ENCODE peak calls at places on chromosomes 6 and 20, in five cellular contexts. E is astrocyte of the cerebellum, P is psoas muscle, F is astrocyte of the spinal cord, O is heart right ventricle. W is an unnamed sample.

GRCh38 chr6:16257999-16258708 is 19.8 kb downstream of the GMPR start:
- DNase-seq in O (no peak), P (no peak), F (peak), E (peak), W (no peak)

GRCh38 chr6:112956696-112957525 is 609.8 kb downstream of the RFPL4B start:
- DNase-seq in O (peak), P (no peak), F (peak), E (peak), W (peak)

GRCh38 chr20:62025394-62025793 is 40.3 kb downstream of the TAF4 start:
- DNase-seq in E (no peak), F (no peak), P (peak), O (no peak), W (no peak)

GRCh38 chr6:119978274-119978889 is 628.8 kb upstream of the MAN1A1 start:
- DNase-seq in F (peak), E (peak), O (no peak), P (no peak), W (peak)

GRCh38 chr6:4336778-4337442 is 201.5 kb upstream of the ECI2 start:
- DNase-seq in O (no peak), E (no peak), P (no peak), F (no peak), W (no peak)

GRCh38 chr6:48474764-48475674 is 364.0 kb upstream of the PTCHD4 start:
- DNase-seq in E (no peak), O (no peak), F (peak), P (no peak), W (peak)

GRCh38 chr6:136158398-136158797 is 91.7 kb downstream of the MTFR2 start:
- DNase-seq in E (no peak), P (peak), O (peak), F (peak), W (peak)

GRCh38 chr6:32116674-32117073 is 7.5 kb upstream of the TNXB start:
- DNase-seq in P (no peak), F (no peak), E (no peak), O (no peak), W (peak)

GRCh38 chr6:22008248-22008836 is 288.5 kb downstream of the PRL start:
- DNase-seq in O (no peak), F (no peak), E (no peak), P (no peak), W (no peak)

GRCh38 chr20:37513764-37514359 is 7.2 kb upstream of the NNAT start:
- DNase-seq in F (no peak), E (no peak), O (no peak), P (no peak), W (no peak)

GRCh38 chr20:45154183-45154582 is 20.5 kb upstream of the PI3 start:
- DNase-seq in E (no peak), P (no peak), F (no peak), O (no peak), W (peak)

GRCh38 chr6:42136508-42137191 is 5.8 kb downstream of the C6orf132 start:
- DNase-seq in P (no peak), F (peak), E (peak), O (no peak), W (peak)

GRCh38 chr20:12077835-12078374 is 160.2 kb downstream of the BTBD3 start:
- DNase-seq in P (no peak), E (no peak), F (no peak), O (no peak), W (no peak)

GRCh38 chr6:130602151-130602770 is 224.9 kb upstream of the SMLR1 start:
- DNase-seq in F (peak), E (peak), P (no peak), O (no peak), W (peak)

GRCh38 chr6:16163066-16163465 is 34.2 kb downstream of the MYLIP start:
- DNase-seq in F (no peak), O (no peak), P (no peak), E (no peak), W (no peak)

GRCh38 chr6:159716247-159717086 is 10.8 kb upstream of the WTAP start:
- DNase-seq in F (peak), O (peak), P (no peak), E (peak), W (peak)

GRCh38 chr6:37126554-37126906 is 43.4 kb upstream of the PIM1 start:
- DNase-seq in F (no peak), E (no peak), O (no peak), P (no peak), W (no peak)

GRCh38 chr6:18293192-18293904 is 29.0 kb upstream of the DEK start:
- DNase-seq in O (no peak), F (peak), P (no peak), E (no peak), W (peak)

GRCh38 chr6:133957780-133958242 is 4.8 kb downstream of the TBPL1 start:
- DNase-seq in F (no peak), P (no peak), E (no peak), O (no peak), W (no peak)

GRCh38 chr6:129501401-129502051 is 208.5 kb downstream of the ARHGAP18 start:
- DNase-seq in O (no peak), E (peak), P (peak), F (peak), W (peak)

GRCh38 chr20:56483970-56484369 is 15.5 kb downstream of the RTF2 start:
- DNase-seq in E (no peak), O (no peak), F (no peak), P (no peak), W (no peak)

GRCh38 chr20:58416832-58417231 is 27.8 kb downstream of the VAPB start:
- DNase-seq in P (no peak), F (no peak), O (no peak), E (no peak), W (no peak)

GRCh38 chr6:3287976-3288707 is 29.4 kb downstream of the PSMG4 start:
- DNase-seq in E (no peak), O (no peak), P (no peak), F (no peak), W (no peak)

GRCh38 chr6:132907915-132908314 is 93.5 kb downstream of the RPS12 start:
- DNase-seq in O (no peak), E (no peak), P (no peak), F (peak), W (peak)

GRCh38 chr6:157984165-157984564 is 2.5 kb downstream of the SYNJ2 start:
- DNase-seq in P (no peak), O (no peak), F (no peak), E (no peak), W (no peak)

GRCh38 chr20:49276201-49276894 is 1.5 kb downstream of the ZNFX1 start:
- DNase-seq in E (peak), O (peak), F (peak), P (no peak), W (peak)

GRCh38 chr20:46012926-46013825 is 4.5 kb downstream of the MMP9 start:
- DNase-seq in P (no peak), O (no peak), E (no peak), F (no peak), W (no peak)

GRCh38 chr6:111764238-111765182 is 108.7 kb downstream of the FYN start:
- DNase-seq in F (peak), O (no peak), E (no peak), P (no peak), W (no peak)

GRCh38 chr6:28543671-28544131 is 18.0 kb downstream of the GPX5 start:
- DNase-seq in E (no peak), P (no peak), F (peak), O (no peak), W (peak)

GRCh38 chr6:166604328-166604727 is 17.9 kb upstream of the RAMACL start:
- DNase-seq in P (no peak), E (no peak), O (no peak), F (no peak), W (no peak)

GRCh38 chr20:8330785-8331699 is 199.0 kb downstream of the PLCB1 start:
- DNase-seq in F (peak), E (no peak), P (no peak), O (no peak), W (peak)

GRCh38 chr6:145012039-145012662 is 723.2 kb downstream of the EPM2A start:
- DNase-seq in P (no peak), F (peak), O (no peak), E (no peak), W (peak)

GRCh38 chr20:36796117-36796516 is 22.6 kb upstream of the DSN1 start:
- DNase-seq in P (no peak), E (no peak), F (no peak), O (no peak), W (no peak)

GRCh38 chr6:93828553-93828952 is 409.2 kb upstream of the EPHA7 start:
- DNase-seq in P (no peak), O (no peak), F (no peak), E (no peak), W (no peak)

GRCh38 chr6:20755631-20756030 is 221.4 kb downstream of the CDKAL1 start:
- DNase-seq in E (no peak), P (no peak), F (peak), O (no peak), W (peak)

GRCh38 chr6:8074213-8074612 is 10.0 kb upstream of the BLOC1S5 start:
- DNase-seq in P (no peak), O (no peak), F (no peak), E (no peak), W (peak)

GRCh38 chr20:34355427-34355826 is 7.6 kb upstream of the ITCH start:
- DNase-seq in O (no peak), P (no peak), E (no peak), F (no peak), W (no peak)

GRCh38 chr20:56607061-56607704 is 21.9 kb upstream of the TFAP2C start:
- DNase-seq in E (no peak), F (no peak), O (no peak), P (no peak), W (no peak)

GRCh38 chr6:43673444-43674063 is 14.0 kb downstream of the MRPS18A start:
- DNase-seq in O (no peak), E (no peak), P (peak), F (no peak), W (no peak)

DNA sequence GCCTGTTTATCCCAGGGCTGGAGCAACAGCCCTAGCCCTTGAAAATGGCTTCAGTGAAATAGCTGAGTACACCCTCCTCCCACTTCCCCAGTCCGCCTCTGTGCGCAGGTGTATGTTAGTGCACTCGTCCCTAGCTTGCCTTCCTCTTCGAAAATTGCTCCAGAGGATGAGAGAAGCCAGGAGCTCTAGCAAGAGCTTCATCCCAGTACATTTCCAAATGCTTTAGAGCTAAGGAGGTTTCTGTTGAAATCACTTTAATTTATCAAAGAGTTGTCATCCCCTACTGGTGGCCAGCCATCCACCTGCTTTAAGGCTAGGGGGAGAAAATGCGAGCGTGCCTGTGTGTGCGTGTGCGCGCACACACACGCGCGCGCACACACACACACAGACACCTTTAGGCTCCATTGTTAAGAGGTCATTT is 5.4 kb upstream of the POU3F2 start:
- DNase-seq in P (no peak), F (no peak), O (no peak), E (no peak), W (no peak)
- H3K4me3 ChIP-seq in P (no peak), F (no peak), O (no peak), E (no peak), W (no peak)

DNA sequence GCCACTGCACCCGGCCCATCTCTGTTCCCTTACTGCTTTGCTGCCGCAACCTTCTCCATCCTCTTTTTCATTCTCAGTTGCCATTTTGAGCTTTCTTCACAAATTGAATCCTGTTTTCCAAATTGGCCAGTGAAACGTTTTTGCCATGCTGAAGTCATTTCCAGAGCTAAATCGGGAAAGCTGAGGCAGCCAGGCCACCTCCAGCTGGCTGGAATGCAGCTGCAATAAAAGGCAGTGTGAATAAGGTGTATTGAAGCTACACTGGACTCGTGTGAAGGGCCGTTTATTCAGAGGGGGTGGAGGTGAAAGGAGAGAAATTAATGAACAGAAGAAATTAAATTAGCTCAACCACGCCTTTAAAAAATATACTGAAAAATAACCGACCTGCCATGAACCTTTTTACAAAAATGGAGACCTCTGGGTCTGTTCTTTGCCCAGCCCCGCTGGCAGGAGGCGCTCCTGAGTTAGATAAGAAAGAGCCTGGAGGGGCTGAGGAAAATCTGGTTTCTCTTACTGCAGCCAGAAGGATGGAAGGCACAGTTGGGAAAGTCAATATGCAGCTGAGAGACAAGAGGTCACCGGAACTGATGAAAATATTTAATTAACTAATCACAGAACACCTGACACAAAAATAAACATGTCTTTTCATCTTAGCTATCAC is 283.9 kb downstream of the FOXC1 start:
- DNase-seq in P (no peak), E (no peak), O (no peak), F (no peak), W (peak)
- TF ChIP-seq CTCF in P (no peak), E (peak), O (no peak), F (peak), W (peak)

GRCh38 chr6:33631971-33632585 is 11.0 kb downstream of the ITPR3 start:
- DNase-seq in P (no peak), E (no peak), O (no peak), F (no peak), W (no peak)

GRCh38 chr6:33634203-33634727 is 13.1 kb downstream of the ITPR3 start:
- DNase-seq in O (no peak), F (no peak), E (no peak), P (no peak), W (no peak)

GRCh38 chr6:33633084-33633461 is 12.0 kb downstream of the ITPR3 start:
- DNase-seq in O (no peak), F (no peak), P (no peak), E (no peak), W (no peak)

GRCh38 chr6:33633462-33634158 is 12.5 kb downstream of the ITPR3 start:
- DNase-seq in E (no peak), F (peak), O (peak), P (peak), W (peak)

DNA sequence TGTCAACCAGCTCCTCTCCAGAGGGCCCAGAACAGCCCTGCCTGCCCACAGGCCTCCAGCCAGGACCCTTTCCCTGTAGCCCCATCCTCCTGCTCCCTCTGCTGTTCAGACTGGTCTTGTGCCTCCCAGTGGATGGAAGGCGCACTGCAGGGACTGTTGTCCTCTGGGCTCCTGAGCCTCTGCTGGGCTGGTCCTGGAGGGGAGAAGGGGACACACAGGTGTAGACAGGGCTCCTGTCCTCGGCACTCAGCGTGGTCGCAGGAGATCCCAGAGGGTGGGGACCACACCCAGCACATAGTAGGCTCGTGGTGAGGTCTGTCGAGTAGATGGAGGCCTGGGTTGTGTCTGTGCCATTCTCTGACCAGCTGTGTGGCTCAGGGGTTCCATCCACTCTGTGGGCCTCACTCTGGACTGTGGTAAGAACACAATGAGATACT is 11.5 kb downstream of the ITPR3 start:
- DNase-seq in F (no peak), E (no peak), P (peak), O (peak), W (peak)
- H3K4me3 ChIP-seq in F (no peak), E (no peak), P (no peak), O (no peak), W (no peak)

GRCh38 chr20:14741616-14742015 is 404.2 kb upstream of the FLRT3 start:
- DNase-seq in F (no peak), P (no peak), E (no peak), O (no peak), W (peak)
- TF ChIP-seq CTCF in F (no peak), P (no peak), E (no peak), O (no peak), W (no peak)

DNA sequence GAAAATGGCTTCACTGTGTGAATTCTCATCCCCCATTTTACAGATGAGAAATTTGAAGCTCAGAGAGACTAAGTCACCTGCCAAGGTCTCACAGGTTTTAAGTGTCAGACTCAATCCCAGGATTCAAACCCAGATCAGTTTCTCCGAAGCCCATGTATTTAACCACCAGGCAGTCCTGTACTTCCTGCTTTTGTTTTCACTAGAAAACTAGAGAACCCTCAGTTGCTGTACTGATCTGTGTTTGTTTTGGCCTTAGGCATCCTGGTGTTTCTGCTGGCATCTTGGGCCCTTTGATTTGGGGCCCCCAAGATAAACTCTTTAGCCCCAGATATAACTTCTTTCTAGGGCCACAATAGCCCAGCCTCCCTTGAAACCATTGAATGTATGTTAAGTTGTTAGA is 36.5 kb downstream of the PPP1R16B start:
- DNase-seq in O (no peak), E (no peak), F (no peak), P (no peak), W (no peak)
- H3K4me3 ChIP-seq in O (no peak), E (no peak), F (no peak), P (no peak), W (no peak)

DNA sequence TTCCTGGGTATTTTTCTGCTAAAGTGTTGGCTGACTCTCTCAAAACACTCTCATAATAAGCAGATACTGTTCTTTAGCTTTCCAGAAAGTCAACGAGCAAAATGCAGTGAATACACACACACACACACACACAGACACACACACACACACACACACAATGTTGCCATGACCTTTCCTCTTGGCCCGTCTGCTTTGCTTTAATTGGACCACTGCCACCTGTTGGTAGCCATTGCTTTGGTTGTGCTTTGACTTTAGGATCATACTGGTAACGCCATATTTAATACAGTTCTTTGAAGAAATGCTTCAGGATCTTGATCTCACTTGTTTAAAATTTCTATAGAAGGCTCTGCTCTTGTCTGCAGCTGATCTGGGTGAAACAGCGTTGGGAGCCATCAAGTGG is 4.4 kb downstream of the FIG4 start:
- DNase-seq in P (no peak), F (no peak), O (no peak), E (no peak), W (peak)
- TF ChIP-seq CTCF in P (no peak), F (peak), O (no peak), E (no peak), W (peak)

GRCh38 chr20:50320005-50320909 is 129.6 kb downstream of the CEBPB start:
- DNase-seq in F (no peak), O (no peak), E (no peak), P (no peak), W (no peak)
- H3K4me3 ChIP-seq in F (peak), O (no peak), E (peak), P (peak), W (no peak)

DNA sequence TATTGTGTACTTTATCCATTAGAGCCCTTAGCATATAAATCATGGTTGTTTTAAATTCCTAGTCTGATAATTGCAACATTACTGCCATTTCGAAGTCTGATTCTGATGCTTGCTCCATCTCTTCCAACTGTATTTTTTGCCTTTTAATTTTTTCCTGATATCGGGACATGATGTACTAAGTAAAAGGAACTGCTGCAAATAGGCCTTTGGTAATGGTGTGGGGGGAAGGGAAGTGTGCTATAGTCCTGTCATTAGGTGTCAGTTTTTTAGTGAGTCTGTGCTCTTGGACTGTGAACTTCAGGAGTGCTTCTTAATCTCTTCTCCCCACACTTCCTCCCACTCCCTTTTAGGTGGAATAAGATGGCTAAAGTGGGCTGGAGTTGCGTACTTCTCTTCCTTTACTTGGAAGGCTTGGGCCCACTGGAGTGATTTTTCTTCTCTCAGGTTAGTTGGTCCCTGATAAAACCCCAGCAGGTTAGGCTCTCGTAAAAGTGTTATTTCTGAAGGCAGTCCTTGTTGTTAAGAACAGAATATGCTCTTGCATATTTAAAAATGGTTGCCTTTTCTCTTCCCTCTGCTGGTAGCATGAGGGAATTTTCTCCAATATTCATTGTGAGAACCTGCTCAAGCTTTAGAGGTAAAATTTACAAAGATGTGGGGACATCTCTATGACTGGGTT is 18.1 kb downstream of the STXBP5 start:
- DNase-seq in P (no peak), E (peak), F (peak), O (no peak), W (peak)
- TF ChIP-seq CTCF in P (peak), E (peak), F (peak), O (peak), W (peak)

W was measured in choroid plexus epithelial cell.